ENCODE peak calls at places on chromosomes 12 and 14, in ten cellular contexts. U, S, G, A, F, C, W, Q, Z and B are unnamed samples.

GRCh38 chr14:72710212-72710611 is 183.7 kb downstream of the DPF3 start:
- DNase-seq in U (no peak), S (no peak), G (no peak), A (no peak), F (no peak), C (no peak), W (no peak), Q (no peak), Z (no peak), B (no peak)

GRCh38 chr12:106436183-106436582 is 78.6 kb downstream of the POLR3B start:
- DNase-seq in U (no peak), S (no peak), G (no peak), A (no peak), F (no peak), C (no peak), W (no peak), Q (no peak), Z (no peak), B (no peak)

GRCh38 chr12:65666876-65667275 is 157.4 kb upstream of the HMGA2 start:
- DNase-seq in U (no peak), S (no peak), G (peak), A (peak), F (no peak), C (peak), W (no peak), Q (no peak), Z (no peak), B (no peak)

GRCh38 chr12:50061946-50062725 is 4.7 kb downstream of the ASIC1 start:
- DNase-seq in U (no peak), S (no peak), G (no peak), A (no peak), F (no peak), C (no peak), W (no peak), Q (no peak), Z (no peak), B (no peak)

GRCh38 chr12:130847097-130847496 is 8.0 kb upstream of the STX2 start:
- DNase-seq in U (no peak), S (no peak), G (no peak), A (no peak), F (no peak), C (no peak), W (no peak), Q (no peak), Z (peak), B (no peak)

GRCh38 chr14:33406766-33407165 is 468.1 kb downstream of the NPAS3 start:
- DNase-seq in U (no peak), S (no peak), G (no peak), A (no peak), F (no peak), C (no peak), W (no peak), Q (no peak), Z (no peak), B (no peak)

GRCh38 chr12:123390415-123391093 is 6.6 kb downstream of the KMT5A start:
- DNase-seq in U (no peak), S (no peak), G (no peak), A (no peak), F (no peak), C (no peak), W (no peak), Q (no peak), Z (no peak), B (no peak)

GRCh38 chr14:74601982-74602381 is 10.1 kb downstream of the LTBP2 start:
- DNase-seq in U (no peak), S (no peak), G (no peak), A (no peak), F (no peak), C (no peak), W (no peak), Q (no peak), Z (no peak), B (no peak)

GRCh38 chr14:68772761-68773381 is 20.0 kb downstream of the ZFP36L1 start:
- DNase-seq in U (no peak), S (no peak), G (no peak), A (no peak), F (no peak), C (no peak), W (no peak), Q (no peak), Z (no peak), B (no peak)

GRCh38 chr14:21734457-21735074 is 60.9 kb upstream of the OR4E1 start:
- DNase-seq in U (peak), S (no peak), G (peak), A (peak), F (no peak), C (no peak), W (no peak), Q (peak), Z (peak), B (peak)

GRCh38 chr14:92613008-92613658 is 99.6 kb downstream of the RIN3 start:
- DNase-seq in U (peak), S (no peak), G (peak), A (peak), F (no peak), C (peak), W (no peak), Q (peak), Z (no peak), B (no peak)

GRCh38 chr12:10717410-10717809 is 5.7 kb downstream of the YBX3 start:
- DNase-seq in U (no peak), S (no peak), G (no peak), A (peak), F (no peak), C (no peak), W (no peak), Q (no peak), Z (no peak), B (no peak)